ENCODE peak calls at places on chromosomes 4 and X, in ten cellular contexts. N is left colon; O is Right ventricle myocardium inferior; M is kidney tubule cell; P is GM04504; A is COR-L47; I is natural killer cell treated with Interleukin-12 subunit alpha and Interleukin-12 subunit beta and Interleukin-15 and Interleukin-18, amount 100 ng/mL, for 72 hours; G is CD8-positive, alpha-beta T cell; R is epithelial cell of esophagus; J is stimulated activated CD4-positive, alpha-beta T cell treated with anti-CD3 and anti-CD28 coated beads, Interleukin-12 subunit alpha, Interleukin-12 subunit beta, amount 100 ng/mL, for 4 hours. C is an unnamed sample.
A peak's percentile ranks its signal among the peaks of the same experiment; 100 is the strongest.

GRCh38 chr4:182449186-182449880 is 206.1 kb downstream of the TENM3 start:
- DNase-seq in N (no peak), O (no peak), M (peak; percentile 35), P (no peak), A (peak; percentile 60), I (no peak), G (no peak), R (no peak), J (no peak), C (peak; percentile 42)

GRCh38 chrX:48883729-48884128 is 13.8 kb downstream of the TIMM17B start:
- DNase-seq in N (no peak), O (no peak), M (no peak), P (no peak), A (no peak), I (no peak), G (no peak), R (no peak), J (no peak), C (no peak)

GRCh38 chr4:82500106-82500738 is 61.6 kb downstream of the TMEM150C start:
- DNase-seq in N (no peak), O (no peak), M (no peak), P (peak; percentile 31), A (no peak), I (no peak), G (no peak), R (peak; percentile 35), J (no peak), C (no peak)

GRCh38 chr4:47017494-47017893 is 13.9 kb upstream of the GABRB1 start:
- DNase-seq in N (no peak), O (no peak), M (no peak), P (no peak), A (no peak), I (no peak), G (no peak), R (no peak), J (no peak), C (no peak)

GRCh38 chrX:153703036-153703370 is 15.3 kb downstream of the SLC6A8 start:
- DNase-seq in N (peak; percentile 85), O (no peak), M (peak; percentile 85), P (no peak), A (no peak), I (no peak), G (no peak), R (peak; percentile 50), J (no peak), C (peak; percentile 43)

GRCh38 chrX:3461824-3462508 is 115.5 kb upstream of the MXRA5 start:
- DNase-seq in N (no peak), O (no peak), M (peak; percentile 35), P (no peak), A (no peak), I (no peak), G (no peak), R (no peak), J (no peak), C (no peak)

GRCh38 chr4:54330896-54331295 is 101.8 kb downstream of the PDGFRA start:
- DNase-seq in N (no peak), O (no peak), M (no peak), P (no peak), A (no peak), I (no peak), G (no peak), R (no peak), J (no peak), C (no peak)

GRCh38 chrX:33987458-33987857 is 144.7 kb downstream of the FAM47A start:
- DNase-seq in N (no peak), O (no peak), M (no peak), P (no peak), A (no peak), I (no peak), G (no peak), R (no peak), J (no peak), C (no peak)

GRCh38 chrX:115183980-115184379 is 5.2 kb upstream of the RBMXL3 start:
- DNase-seq in N (no peak), O (no peak), M (no peak), P (peak; percentile 21), A (no peak), I (no peak), G (no peak), R (no peak), J (no peak), C (no peak)

GRCh38 chr4:19807505-19807904 is 444.2 kb upstream of the SLIT2 start:
- DNase-seq in N (no peak), O (no peak), M (peak; percentile 98), P (peak; percentile 80), A (no peak), I (no peak), G (no peak), R (peak; percentile 73), J (no peak), C (no peak)

GRCh38 chr4:142307857-142308256 is 538.2 kb downstream of the INPP4B start:
- DNase-seq in N (peak; percentile 54), O (no peak), M (peak; percentile 17), P (no peak), A (no peak), I (no peak), G (no peak), R (no peak), J (no peak), C (no peak)

GRCh38 chr4:88275516-88275915 is 8.8 kb downstream of the PPM1K start:
- DNase-seq in N (no peak), O (no peak), M (no peak), P (no peak), A (no peak), I (no peak), G (no peak), R (no peak), J (no peak), C (no peak)